ENCODE peak calls at places on chromosomes 3 and 15, in seven cellular contexts. A is HepG2, S is SK-N-SH, W is HCT116, C is GM12878, E is H1, F is K562. T is an unnamed sample.
A peak's percentile ranks its signal among the peaks of the same experiment; 100 is the strongest.

GRCh38 chr15:47409601-47410000 is 307.7 kb upstream of the SEMA6D start:
- DNase-seq in A (no peak), S (no peak), W (no peak), C (no peak), E (no peak), F (no peak), T (no peak)

GRCh38 chr3:165195226-165195625 is 958 bp downstream of the SLITRK3 start:
- DNase-seq in A (no peak), S (peak; percentile 8), W (no peak), C (no peak), E (no peak), F (no peak), T (no peak)

GRCh38 chr3:158845748-158846350 is 44.0 kb downstream of the MFSD1 start:
- DNase-seq in A (peak; percentile 41), S (peak; percentile 68), W (peak; percentile 27), C (no peak), E (peak; percentile 15), F (peak; percentile 70), T (peak; percentile 67)

GRCh38 chr15:35626984-35627383 is 81.0 kb upstream of the DPH6 start:
- DNase-seq in A (no peak), S (no peak), W (no peak), C (no peak), E (no peak), F (no peak), T (no peak)

GRCh38 chr3:61564405-61565059 is 3.2 kb downstream of the PTPRG start:
- DNase-seq in A (no peak), S (peak; percentile 79), W (no peak), C (no peak), E (no peak), F (peak; percentile 6), T (no peak)

GRCh38 chr3:189325454-189325853 is 153.7 kb downstream of the TPRG1 start:
- DNase-seq in A (no peak), S (no peak), W (no peak), C (no peak), E (no peak), F (no peak), T (no peak)

GRCh38 chr15:31221936-31222515 is 104.6 kb upstream of the KLF13 start:
- DNase-seq in A (no peak), S (no peak), W (no peak), C (no peak), E (no peak), F (no peak), T (no peak)

GRCh38 chr3:114152519-114153151 is 26.2 kb downstream of the DRD3 start:
- DNase-seq in A (peak; percentile 61), S (peak; percentile 87), W (peak; percentile 68), C (peak; percentile 33), E (peak; percentile 93), F (peak; percentile 59), T (peak; percentile 43)

GRCh38 chr15:100729461-100729860 is 127.1 kb downstream of the ASB7 start:
- DNase-seq in A (no peak), S (peak; percentile 1), W (no peak), C (no peak), E (no peak), F (no peak), T (no peak)

GRCh38 chr15:80093854-80094418 is 34.5 kb downstream of the ZFAND6 start:
- DNase-seq in A (no peak), S (peak; percentile 23), W (no peak), C (no peak), E (no peak), F (peak; percentile 15), T (no peak)

GRCh38 chr3:52892625-52893311 is 4.6 kb downstream of the STIMATE start:
- DNase-seq in A (no peak), S (no peak), W (no peak), C (peak; percentile 41), E (no peak), F (no peak), T (no peak)

GRCh38 chr3:71310595-71311319 is 272.8 kb downstream of the FOXP1 start:
- DNase-seq in A (peak; percentile 24), S (peak; percentile 60), W (no peak), C (no peak), E (no peak), F (no peak), T (no peak)

GRCh38 chr3:150783334-150783733 is 20.4 kb upstream of the SIAH2 start:
- DNase-seq in A (no peak), S (no peak), W (no peak), C (no peak), E (no peak), F (no peak), T (no peak)

GRCh38 chr15:50260969-50261496 is 4.5 kb downstream of the HDC start:
- DNase-seq in A (peak; percentile 20), S (peak; percentile 43), W (no peak), C (no peak), E (no peak), F (peak; percentile 89), T (no peak)

GRCh38 chr15:52308446-52309153 is 13.0 kb upstream of the MYO5C start:
- DNase-seq in A (no peak), S (no peak), W (no peak), C (no peak), E (no peak), F (no peak), T (no peak)

GRCh38 chr15:93973287-93973686 is 258.1 kb upstream of the MCTP2 start:
- DNase-seq in A (no peak), S (no peak), W (no peak), C (no peak), E (no peak), F (no peak), T (no peak)

GRCh38 chr3:33035596-33035995 is 61.4 kb downstream of the GLB1 start:
- DNase-seq in A (no peak), S (no peak), W (peak; percentile 15), C (no peak), E (no peak), F (no peak), T (no peak)

GRCh38 chr3:44954962-44955361 is 21.0 kb downstream of the ZDHHC3 start:
- DNase-seq in A (peak; percentile 55), S (no peak), W (no peak), C (no peak), E (no peak), F (peak; percentile 20), T (no peak)

GRCh38 chr15:39618063-39618823 is 37.4 kb downstream of the THBS1 start:
- DNase-seq in A (no peak), S (no peak), W (no peak), C (no peak), E (no peak), F (no peak), T (no peak)

GRCh38 chr3:18779704-18780103 is 354.6 kb upstream of the SATB1 start:
- DNase-seq in A (no peak), S (no peak), W (no peak), C (no peak), E (no peak), F (no peak), T (no peak)

GRCh38 chr3:153166206-153166605 is 4.2 kb downstream of the RAP2B start:
- DNase-seq in A (no peak), S (no peak), W (no peak), C (no peak), E (no peak), F (peak; percentile 74), T (no peak)

GRCh38 chr15:40930430-40931299 is 1.5 kb downstream of the DLL4 start:
- DNase-seq in A (peak; percentile 47), S (peak; percentile 86), W (peak; percentile 70), C (no peak), E (no peak), F (peak; percentile 84), T (no peak)

GRCh38 chr15:43851251-43851650 is 24.4 kb downstream of the WDR76 start:
- DNase-seq in A (no peak), S (no peak), W (no peak), C (no peak), E (no peak), F (no peak), T (no peak)

GRCh38 chr3:39499651-39500273 is 32.3 kb downstream of the MOBP start:
- DNase-seq in A (peak; percentile 9), S (no peak), W (no peak), C (no peak), E (no peak), F (no peak), T (no peak)

GRCh38 chr15:57340673-57341259 is 35.5 kb upstream of the CGNL1 start:
- DNase-seq in A (peak; percentile 42), S (peak; percentile 72), W (peak; percentile 56), C (peak; percentile 15), E (no peak), F (peak; percentile 58), T (no peak)

GRCh38 chr3:44110643-44111042 is 131.0 kb upstream of the TOPAZ1 start:
- DNase-seq in A (no peak), S (no peak), W (no peak), C (no peak), E (no peak), F (no peak), T (no peak)

GRCh38 chr15:59438891-59439290 is 905 bp downstream of the FAM81A start:
- DNase-seq in A (no peak), S (no peak), W (no peak), C (no peak), E (no peak), F (no peak), T (no peak)

GRCh38 chr3:17639765-17640164 is 102.7 kb downstream of the TBC1D5 start:
- DNase-seq in A (peak; percentile 92), S (no peak), W (peak; percentile 69), C (no peak), E (no peak), F (no peak), T (no peak)

GRCh38 chr3:9932843-9933560 is 632 bp upstream of the CRELD1 start:
- DNase-seq in A (peak; percentile 70), S (peak; percentile 92), W (peak; percentile 43), C (peak; percentile 40), E (no peak), F (peak; percentile 84), T (peak; percentile 82)

GRCh38 chr3:55486857-55487375 is at the start of gene WNT5A:
- DNase-seq in A (no peak), S (peak; percentile 73), W (no peak), C (no peak), E (no peak), F (no peak), T (no peak)

GRCh38 chr3:48268936-48269551 is 28.1 kb downstream of the ZNF589 start:
- DNase-seq in A (no peak), S (no peak), W (no peak), C (no peak), E (no peak), F (no peak), T (no peak)
- TF ChIP-seq JUND in A (no peak), S (no peak), W (no peak), C (no peak), E (no peak), F (no peak), T (no peak)

GRCh38 chr15:37058316-37058985 is 41.9 kb downstream of the MEIS2 start:
- DNase-seq in A (peak; percentile 19), S (no peak), W (no peak), C (no peak), E (no peak), F (peak; percentile 11), T (no peak)
- TF ChIP-seq JUND in A (no peak), S (no peak), W (no peak), C (no peak), E (no peak), F (no peak), T (no peak)

GRCh38 chr3:151933224-151933858 is 59.9 kb downstream of the SUCNR1 start:
- DNase-seq in A (no peak), S (no peak), W (no peak), C (no peak), E (no peak), F (no peak), T (no peak)
- TF ChIP-seq JUND in A (no peak), S (peak; percentile 25), W (no peak), C (no peak), E (no peak), F (peak; percentile 62), T (peak; percentile 20)

GRCh38 chr3:120364821-120365220 is 15.7 kb upstream of the LRRC58 start:
- DNase-seq in A (no peak), S (no peak), W (no peak), C (no peak), E (no peak), F (no peak), T (no peak)
- TF ChIP-seq JUND in A (no peak), S (no peak), W (no peak), C (no peak), E (no peak), F (no peak), T (no peak)